ENCODE peak calls at places on chromosomes 2 and 18, in ten cellular contexts. M is amniotic stem cell; L is NCI-H146; O is fibroblast of lung; E is NCI-H1417 treated with DMSO at 0.1 percent for 48 hours; B is stimulated activated CD8-positive, alpha-beta memory T cell treated with anti-CD3 and anti-CD28 coated beads, Interleukin-7, amount 100 ng/mL, for 48 hours; S is osteocyte; J is C1 segment of cervical spinal cord; I is GM23248; R is stimulated activated CD4-positive, alpha-beta T cell treated with anti-CD3 and anti-CD28 coated beads, Interleukin-2, amount 100 ng/mL, for 48 hours. K is an unnamed sample.

GRCh38 chr2:156320491-156320896 is 12.0 kb downstream of the NR4A2 start:
- DNase-seq in L (no peak), M (no peak), I (peak), S (no peak), B (no peak), O (peak), E (no peak), R (no peak), J (no peak), K (no peak)

GRCh38 chr18:59612461-59612860 is 84.8 kb downstream of the CCBE1 start:
- DNase-seq in R (no peak), L (no peak), O (peak), J (no peak), M (no peak), S (no peak), E (no peak), I (peak), B (no peak), K (no peak)

GRCh38 chr18:69844656-69845055 is 103.0 kb downstream of the CD226 start:
- DNase-seq in M (no peak), B (no peak), L (no peak), R (no peak), O (no peak), J (no peak), E (no peak), S (no peak), I (no peak), K (no peak)

GRCh38 chr2:240573516-240574385 is 5.5 kb downstream of the RNPEPL1 start:
- DNase-seq in R (no peak), J (no peak), E (no peak), B (no peak), L (no peak), O (no peak), M (no peak), I (no peak), S (no peak), K (no peak)

GRCh38 chr2:46360303-46360702 is 63.1 kb downstream of the EPAS1 start:
- DNase-seq in R (no peak), I (no peak), S (no peak), E (no peak), O (no peak), B (no peak), J (no peak), L (no peak), M (no peak), K (no peak)

GRCh38 chr2:17599617-17600016 is 59.1 kb downstream of the VSNL1 start:
- DNase-seq in L (no peak), R (no peak), E (no peak), J (no peak), S (peak), M (no peak), O (no peak), I (no peak), B (no peak), K (no peak)

GRCh38 chr2:127705281-127706065 is 4.2 kb downstream of the SFT2D3 start:
- DNase-seq in L (no peak), R (no peak), S (no peak), O (peak), M (no peak), E (no peak), B (no peak), J (no peak), I (peak), K (no peak)

GRCh38 chr2:212242739-212243138 is 295.9 kb downstream of the ERBB4 start:
- DNase-seq in M (no peak), E (no peak), J (no peak), B (no peak), O (no peak), L (no peak), I (no peak), R (no peak), S (no peak), K (peak)

GRCh38 chr2:118881490-118882129 is 34.2 kb upstream of the EN1 start:
- DNase-seq in B (peak), O (peak), R (peak), J (peak), L (peak), I (peak), E (peak), M (no peak), S (no peak), K (peak)

GRCh38 chr2:146821836-146822316 is 1023.0 kb upstream of the ACVR2A start:
- DNase-seq in R (no peak), S (no peak), O (peak), I (peak), E (no peak), B (no peak), L (no peak), M (no peak), J (no peak), K (peak)

GRCh38 chr2:120403676-120404075 is 57.7 kb downstream of the INHBB start:
- DNase-seq in I (no peak), R (no peak), L (no peak), O (no peak), B (no peak), S (peak), E (no peak), J (no peak), M (no peak), K (no peak)

GRCh38 chr2:2662847-2663356 is 331.8 kb upstream of the MYT1L start:
- DNase-seq in O (no peak), S (no peak), R (no peak), E (no peak), B (no peak), I (no peak), M (no peak), J (no peak), L (peak), K (no peak)

GRCh38 chr2:52882974-52883373 is 884.6 kb upstream of the CHAC2 start:
- DNase-seq in I (no peak), S (no peak), J (no peak), O (no peak), E (no peak), R (no peak), M (no peak), B (no peak), L (no peak), K (no peak)

GRCh38 chr2:29644949-29645348 is 276.4 kb downstream of the ALK start:
- DNase-seq in E (no peak), J (no peak), B (no peak), I (no peak), S (no peak), M (no peak), O (no peak), R (no peak), L (no peak), K (no peak)

GRCh38 chr2:166550923-166551322 is 56.9 kb upstream of the SCN7A start:
- DNase-seq in R (no peak), S (no peak), B (no peak), E (no peak), I (no peak), L (no peak), J (no peak), M (no peak), O (no peak), K (no peak)

GRCh38 chr2:5365871-5366461 is 326.2 kb upstream of the SOX11 start:
- DNase-seq in R (peak), O (peak), J (peak), M (no peak), B (peak), L (peak), I (peak), S (peak), E (no peak), K (peak)

GRCh38 chr18:8480506-8481328 is 128.5 kb upstream of the RAB12 start:
- DNase-seq in O (peak), M (peak), S (peak), L (peak), J (no peak), B (no peak), I (peak), R (no peak), E (peak), K (peak)

GRCh38 chr2:48566582-48566981 is 36.6 kb downstream of the STON1 start:
- DNase-seq in M (no peak), J (no peak), I (peak), S (no peak), R (no peak), O (peak), E (no peak), L (no peak), B (no peak), K (no peak)

GRCh38 chr2:73990531-73990930 is 5.8 kb downstream of the TET3 start:
- DNase-seq in O (no peak), E (no peak), I (no peak), S (no peak), M (no peak), L (no peak), J (no peak), R (no peak), B (no peak), K (no peak)

GRCh38 chr2:65046633-65047407 is 9.4 kb upstream of the CEP68 start:
- DNase-seq in J (no peak), M (no peak), E (no peak), I (no peak), B (no peak), L (no peak), O (no peak), S (no peak), R (no peak), K (no peak)

GRCh38 chr2:31319391-31320175 is 85.6 kb downstream of the EHD3 start:
- DNase-seq in B (no peak), E (no peak), M (no peak), J (no peak), L (no peak), I (peak), S (peak), R (no peak), O (peak), K (no peak)

GRCh38 chr2:217277646-217278048 is 417.8 kb upstream of the TNP1 start:
- DNase-seq in I (peak), S (no peak), E (no peak), O (peak), J (peak), R (no peak), M (peak), B (no peak), L (no peak), K (no peak)